ENCODE peak calls at places on chromosome 1, in ten cellular contexts. One of them, this sample, is unnamed.
A peak's percentile ranks its signal among the peaks of the same experiment; 100 is the strongest.

GRCh38 chr1:95685091-95685490 is 451.1 kb downstream of the RWDD3 start:
- DNase-seq in activated B cell treated with CpG ODN at 0.5 μM for 24 hours: no peak
- DNase-seq in brain microvascular endothelial cell: no peak
- DNase-seq in CD4-positive, alpha-beta memory T cell: no peak
- DNase-seq in NCI-H2107: no peak
- DNase-seq in caudate nucleus: no peak
- DNase-seq in naive thymus-derived CD8-positive, alpha-beta T cell: no peak
- DNase-seq in dermis blood vessel endothelial cell: no peak
- DNase-seq in T follicular helper cell: no peak
- DNase-seq in NCI-H748 treated with DMSO at 0.1 percent for 48 hours: peak; percentile 55
- DNase-seq in this sample: no peak

GRCh38 chr1:231626951-231627614 is 493 bp downstream of the DISC1 start:
- DNase-seq in activated B cell treated with CpG ODN at 0.5 μM for 24 hours: peak; percentile 46
- DNase-seq in brain microvascular endothelial cell: peak; percentile 30
- DNase-seq in CD4-positive, alpha-beta memory T cell: peak; percentile 38
- DNase-seq in NCI-H2107: peak; percentile 16
- DNase-seq in caudate nucleus: peak; percentile 62
- DNase-seq in naive thymus-derived CD8-positive, alpha-beta T cell: peak; percentile 16
- DNase-seq in dermis blood vessel endothelial cell: peak; percentile 72
- DNase-seq in T follicular helper cell: peak; percentile 24
- DNase-seq in NCI-H748 treated with DMSO at 0.1 percent for 48 hours: peak; percentile 32
- DNase-seq in this sample: peak; percentile 31

GRCh38 chr1:31263408-31263807 is 23.7 kb upstream of the NKAIN1 start:
- DNase-seq in activated B cell treated with CpG ODN at 0.5 μM for 24 hours: no peak
- DNase-seq in brain microvascular endothelial cell: no peak
- DNase-seq in CD4-positive, alpha-beta memory T cell: no peak
- DNase-seq in NCI-H2107: no peak
- DNase-seq in caudate nucleus: no peak
- DNase-seq in naive thymus-derived CD8-positive, alpha-beta T cell: no peak
- DNase-seq in dermis blood vessel endothelial cell: no peak
- DNase-seq in T follicular helper cell: no peak
- DNase-seq in NCI-H748 treated with DMSO at 0.1 percent for 48 hours: no peak
- DNase-seq in this sample: no peak

GRCh38 chr1:94884101-94884875 is 42.6 kb downstream of the CNN3 start:
- DNase-seq in activated B cell treated with CpG ODN at 0.5 μM for 24 hours: no peak
- DNase-seq in brain microvascular endothelial cell: peak; percentile 61
- DNase-seq in CD4-positive, alpha-beta memory T cell: no peak
- DNase-seq in NCI-H2107: no peak
- DNase-seq in caudate nucleus: peak; percentile 13
- DNase-seq in naive thymus-derived CD8-positive, alpha-beta T cell: no peak
- DNase-seq in dermis blood vessel endothelial cell: no peak
- DNase-seq in T follicular helper cell: no peak
- DNase-seq in NCI-H748 treated with DMSO at 0.1 percent for 48 hours: no peak
- DNase-seq in this sample: peak; percentile 79

GRCh38 chr1:5369223-5369622 is 623.0 kb downstream of the NPHP4 start:
- DNase-seq in activated B cell treated with CpG ODN at 0.5 μM for 24 hours: no peak
- DNase-seq in brain microvascular endothelial cell: no peak
- DNase-seq in CD4-positive, alpha-beta memory T cell: no peak
- DNase-seq in NCI-H2107: no peak
- DNase-seq in caudate nucleus: no peak
- DNase-seq in naive thymus-derived CD8-positive, alpha-beta T cell: no peak
- DNase-seq in dermis blood vessel endothelial cell: no peak
- DNase-seq in T follicular helper cell: no peak
- DNase-seq in NCI-H748 treated with DMSO at 0.1 percent for 48 hours: no peak
- DNase-seq in this sample: no peak

GRCh38 chr1:209405183-209405823 is 178.2 kb upstream of the CAMK1G start:
- DNase-seq in activated B cell treated with CpG ODN at 0.5 μM for 24 hours: no peak
- DNase-seq in brain microvascular endothelial cell: peak; percentile 53
- DNase-seq in CD4-positive, alpha-beta memory T cell: no peak
- DNase-seq in NCI-H2107: no peak
- DNase-seq in caudate nucleus: no peak
- DNase-seq in naive thymus-derived CD8-positive, alpha-beta T cell: no peak
- DNase-seq in dermis blood vessel endothelial cell: no peak
- DNase-seq in T follicular helper cell: no peak
- DNase-seq in NCI-H748 treated with DMSO at 0.1 percent for 48 hours: no peak
- DNase-seq in this sample: peak; percentile 51

GRCh38 chr1:14487671-14488070 is 110.8 kb upstream of the KAZN start:
- DNase-seq in activated B cell treated with CpG ODN at 0.5 μM for 24 hours: no peak
- DNase-seq in brain microvascular endothelial cell: no peak
- DNase-seq in CD4-positive, alpha-beta memory T cell: no peak
- DNase-seq in NCI-H2107: no peak
- DNase-seq in caudate nucleus: no peak
- DNase-seq in naive thymus-derived CD8-positive, alpha-beta T cell: no peak
- DNase-seq in dermis blood vessel endothelial cell: no peak
- DNase-seq in T follicular helper cell: no peak
- DNase-seq in NCI-H748 treated with DMSO at 0.1 percent for 48 hours: no peak
- DNase-seq in this sample: peak; percentile 54

GRCh38 chr1:7422561-7422960 is 348.5 kb upstream of the VAMP3 start:
- DNase-seq in activated B cell treated with CpG ODN at 0.5 μM for 24 hours: no peak
- DNase-seq in brain microvascular endothelial cell: no peak
- DNase-seq in CD4-positive, alpha-beta memory T cell: no peak
- DNase-seq in NCI-H2107: no peak
- DNase-seq in caudate nucleus: no peak
- DNase-seq in naive thymus-derived CD8-positive, alpha-beta T cell: no peak
- DNase-seq in dermis blood vessel endothelial cell: no peak
- DNase-seq in T follicular helper cell: no peak
- DNase-seq in NCI-H748 treated with DMSO at 0.1 percent for 48 hours: no peak
- DNase-seq in this sample: no peak

GRCh38 chr1:203557958-203558760 is 64.2 kb downstream of the OPTC start:
- DNase-seq in activated B cell treated with CpG ODN at 0.5 μM for 24 hours: no peak
- DNase-seq in brain microvascular endothelial cell: peak; percentile 95
- DNase-seq in CD4-positive, alpha-beta memory T cell: no peak
- DNase-seq in NCI-H2107: no peak
- DNase-seq in caudate nucleus: peak; percentile 14
- DNase-seq in naive thymus-derived CD8-positive, alpha-beta T cell: no peak
- DNase-seq in dermis blood vessel endothelial cell: peak; percentile 16
- DNase-seq in T follicular helper cell: no peak
- DNase-seq in NCI-H748 treated with DMSO at 0.1 percent for 48 hours: no peak
- DNase-seq in this sample: peak; percentile 100

GRCh38 chr1:48687271-48688045 is 89.2 kb downstream of the BEND5 start:
- DNase-seq in activated B cell treated with CpG ODN at 0.5 μM for 24 hours: no peak
- DNase-seq in brain microvascular endothelial cell: no peak
- DNase-seq in CD4-positive, alpha-beta memory T cell: no peak
- DNase-seq in NCI-H2107: no peak
- DNase-seq in caudate nucleus: peak; percentile 12
- DNase-seq in naive thymus-derived CD8-positive, alpha-beta T cell: no peak
- DNase-seq in dermis blood vessel endothelial cell: no peak
- DNase-seq in T follicular helper cell: no peak
- DNase-seq in NCI-H748 treated with DMSO at 0.1 percent for 48 hours: no peak
- DNase-seq in this sample: no peak

GRCh38 chr1:150152182-150152536 is 2.4 kb downstream of the PLEKHO1 start:
- DNase-seq in activated B cell treated with CpG ODN at 0.5 μM for 24 hours: no peak
- DNase-seq in brain microvascular endothelial cell: no peak
- DNase-seq in CD4-positive, alpha-beta memory T cell: no peak
- DNase-seq in NCI-H2107: no peak
- DNase-seq in caudate nucleus: no peak
- DNase-seq in naive thymus-derived CD8-positive, alpha-beta T cell: no peak
- DNase-seq in dermis blood vessel endothelial cell: peak; percentile 53
- DNase-seq in T follicular helper cell: no peak
- DNase-seq in NCI-H748 treated with DMSO at 0.1 percent for 48 hours: no peak
- DNase-seq in this sample: no peak

GRCh38 chr1:11654571-11655262 is at the start of gene FBXO44:
- DNase-seq in activated B cell treated with CpG ODN at 0.5 μM for 24 hours: peak; percentile 60
- DNase-seq in brain microvascular endothelial cell: no peak
- DNase-seq in CD4-positive, alpha-beta memory T cell: peak; percentile 50
- DNase-seq in NCI-H2107: no peak
- DNase-seq in caudate nucleus: peak; percentile 64
- DNase-seq in naive thymus-derived CD8-positive, alpha-beta T cell: peak; percentile 71
- DNase-seq in dermis blood vessel endothelial cell: peak; percentile 36
- DNase-seq in T follicular helper cell: peak; percentile 62
- DNase-seq in NCI-H748 treated with DMSO at 0.1 percent for 48 hours: no peak
- DNase-seq in this sample: no peak

GRCh38 chr1:75097686-75098085 is 36.5 kb upstream of the LHX8 start:
- DNase-seq in activated B cell treated with CpG ODN at 0.5 μM for 24 hours: no peak
- DNase-seq in brain microvascular endothelial cell: no peak
- DNase-seq in CD4-positive, alpha-beta memory T cell: no peak
- DNase-seq in NCI-H2107: no peak
- DNase-seq in caudate nucleus: no peak
- DNase-seq in naive thymus-derived CD8-positive, alpha-beta T cell: no peak
- DNase-seq in dermis blood vessel endothelial cell: no peak
- DNase-seq in T follicular helper cell: no peak
- DNase-seq in NCI-H748 treated with DMSO at 0.1 percent for 48 hours: no peak
- DNase-seq in this sample: peak; percentile 1